ENCODE peak calls at places on chromosome 5, in five cellular contexts. W is ureter, V is PC-3, N is adipocyte, M is Calu3. Z is an unnamed sample.

GRCh38 chr5:172193872-172194271 is at the start of gene EFCAB9:
- DNase-seq in W (no peak), V (no peak), N (no peak), M (no peak), Z (no peak)

GRCh38 chr5:29780401-29780800 is 1413.1 kb upstream of the CDH6 start:
- DNase-seq in W (no peak), V (peak), N (no peak), M (no peak), Z (no peak)

GRCh38 chr5:109819878-109820277 is 130.2 kb downstream of the MAN2A1 start:
- DNase-seq in W (no peak), V (no peak), N (no peak), M (no peak), Z (no peak)

GRCh38 chr5:150159741-150160179 is 4.1 kb upstream of the PDGFRB start:
- DNase-seq in W (no peak), V (no peak), N (peak), M (no peak), Z (peak)

GRCh38 chr5:6900828-6901227 is 187.6 kb downstream of the TENT4A start:
- DNase-seq in W (no peak), V (no peak), N (no peak), M (peak), Z (no peak)

GRCh38 chr5:115583474-115583873 is 18.8 kb downstream of the TICAM2 start:
- DNase-seq in W (no peak), V (peak), N (peak), M (no peak), Z (no peak)

GRCh38 chr5:74541381-74541781 is 99.1 kb downstream of the ENC1 start:
- DNase-seq in W (no peak), V (peak), N (peak), M (no peak), Z (no peak)

GRCh38 chr5:159135896-159136531 is 36.3 kb upstream of the EBF1 start:
- DNase-seq in W (no peak), V (peak), N (peak), M (no peak), Z (no peak)

GRCh38 chr5:23412011-23412410 is 95.4 kb upstream of the PRDM9 start:
- DNase-seq in W (no peak), V (peak), N (no peak), M (no peak), Z (no peak)

GRCh38 chr5:32099486-32100035 is 74.6 kb downstream of the GOLPH3 start:
- DNase-seq in W (no peak), V (no peak), N (no peak), M (no peak), Z (no peak)

GRCh38 chr5:68499952-68500351 is 284.4 kb downstream of the PIK3R1 start:
- DNase-seq in W (no peak), V (peak), N (peak), M (no peak), Z (no peak)

GRCh38 chr5:51678335-51678734 is 295.1 kb downstream of the ISL1 start:
- DNase-seq in W (no peak), V (no peak), N (no peak), M (no peak), Z (no peak)

GRCh38 chr5:177175336-177175735 is 41.8 kb downstream of the NSD1 start:
- DNase-seq in W (no peak), V (no peak), N (no peak), M (no peak), Z (no peak)

GRCh38 chr5:165066751-165067150 is 1561.3 kb downstream of the MAT2B start:
- DNase-seq in W (no peak), V (no peak), N (no peak), M (no peak), Z (no peak)

GRCh38 chr5:54278979-54279717 is 31.2 kb downstream of the ARL15 start:
- DNase-seq in W (no peak), V (no peak), N (no peak), M (no peak), Z (no peak)

GRCh38 chr5:110398951-110399350 is 327.5 kb downstream of the TMEM232 start:
- DNase-seq in W (no peak), V (no peak), N (no peak), M (no peak), Z (no peak)

GRCh38 chr5:5298841-5299543 is 123.5 kb upstream of the ICE1 start:
- DNase-seq in W (no peak), V (no peak), N (no peak), M (no peak), Z (no peak)

GRCh38 chr5:50744761-50745160 is 78.3 kb downstream of the PARP8 start:
- DNase-seq in W (no peak), V (no peak), N (peak), M (no peak), Z (no peak)

GRCh38 chr5:148957591-148958202 is 105.2 kb downstream of the SH3TC2 start:
- DNase-seq in W (no peak), V (peak), N (peak), M (peak), Z (peak)

GRCh38 chr5:6492934-6493333 is 44.3 kb downstream of the UBE2QL1 start:
- DNase-seq in W (no peak), V (peak), N (no peak), M (no peak), Z (no peak)

GRCh38 chr5:132224721-132225120 is 2.9 kb downstream of the P4HA2 start:
- DNase-seq in W (no peak), V (no peak), N (peak), M (no peak), Z (no peak)

GRCh38 chr5:173618927-173619519 is 2.6 kb upstream of the BOD1 start:
- DNase-seq in W (no peak), V (peak), N (peak), M (peak), Z (peak)

GRCh38 chr5:89346573-89346972 is 463.6 kb upstream of the MEF2C start:
- DNase-seq in W (no peak), V (no peak), N (no peak), M (no peak), Z (no peak)

GRCh38 chr5:1471997-1472963 is 27.0 kb upstream of the SLC6A3 start:
- DNase-seq in W (no peak), V (no peak), N (no peak), M (no peak), Z (no peak)